ENCODE peak calls at places on chromosomes 12 and 14, in nine cellular contexts. Y is AG04450, X is mucosa of descending colon, R is A549, A is astrocyte, G is lung, O is left ventricle myocardium inferior, Q is adrenal gland, C is esophagus squamous epithelium. V is an unnamed sample.

GRCh38 chr12:110102255-110102654 is 21.9 kb upstream of the IFT81 start:
- DNase-seq in Y (no peak), X (no peak), R (peak; percentile 97), A (peak; percentile 56), G (no peak), O (no peak), Q (no peak), C (no peak), V (peak; percentile 72)

GRCh38 chr14:64761441-64762043 is 57.3 kb downstream of the PLEKHG3 start:
- DNase-seq in Y (no peak), X (peak; percentile 36), R (peak; percentile 53), A (no peak), G (no peak), O (no peak), Q (no peak), C (no peak), V (peak; percentile 14)

GRCh38 chr14:69268763-69269162 is 8.8 kb downstream of the GALNT16 start:
- DNase-seq in Y (no peak), X (no peak), R (no peak), A (peak; percentile 59), G (no peak), O (no peak), Q (no peak), C (no peak), V (peak; percentile 59)

GRCh38 chr12:93192878-93193277 is 184.8 kb upstream of the NUDT4 start:
- DNase-seq in Y (no peak), X (no peak), R (no peak), A (no peak), G (no peak), O (no peak), Q (no peak), C (no peak), V (no peak)

GRCh38 chr14:65230287-65230728 is 128.0 kb upstream of the MAX start:
- DNase-seq in Y (no peak), X (no peak), R (no peak), A (no peak), G (peak; percentile 82), O (peak; percentile 57), Q (no peak), C (no peak), V (no peak)

GRCh38 chr14:43019826-43020225 is 1413.2 kb downstream of the LRFN5 start:
- DNase-seq in Y (no peak), X (no peak), R (no peak), A (no peak), G (no peak), O (no peak), Q (no peak), C (no peak), V (no peak)

GRCh38 chr12:55748230-55748993 is 5.5 kb downstream of the GDF11 start:
- DNase-seq in Y (no peak), X (no peak), R (no peak), A (no peak), G (no peak), O (no peak), Q (no peak), C (no peak), V (no peak)

GRCh38 chr12:125222876-125223275 is 157.6 kb downstream of the AACS start:
- DNase-seq in Y (no peak), X (no peak), R (no peak), A (no peak), G (no peak), O (no peak), Q (no peak), C (no peak), V (no peak)

GRCh38 chr12:120884644-120885043 is 19.5 kb downstream of the SPPL3 start:
- DNase-seq in Y (no peak), X (no peak), R (no peak), A (no peak), G (no peak), O (no peak), Q (no peak), C (no peak), V (no peak)

GRCh38 chr12:117005417-117006046 is 93.7 kb downstream of the TESC start:
- DNase-seq in Y (no peak), X (no peak), R (no peak), A (no peak), G (no peak), O (no peak), Q (peak; percentile 48), C (no peak), V (no peak)

GRCh38 chr12:86445361-86445760 is 189.2 kb upstream of the MGAT4C start:
- DNase-seq in Y (no peak), X (no peak), R (no peak), A (no peak), G (no peak), O (no peak), Q (no peak), C (no peak), V (no peak)

GRCh38 chr12:46201284-46201789 is 67.5 kb downstream of the SLC38A1 start:
- DNase-seq in Y (no peak), X (no peak), R (no peak), A (no peak), G (no peak), O (no peak), Q (no peak), C (no peak), V (no peak)

DNA sequence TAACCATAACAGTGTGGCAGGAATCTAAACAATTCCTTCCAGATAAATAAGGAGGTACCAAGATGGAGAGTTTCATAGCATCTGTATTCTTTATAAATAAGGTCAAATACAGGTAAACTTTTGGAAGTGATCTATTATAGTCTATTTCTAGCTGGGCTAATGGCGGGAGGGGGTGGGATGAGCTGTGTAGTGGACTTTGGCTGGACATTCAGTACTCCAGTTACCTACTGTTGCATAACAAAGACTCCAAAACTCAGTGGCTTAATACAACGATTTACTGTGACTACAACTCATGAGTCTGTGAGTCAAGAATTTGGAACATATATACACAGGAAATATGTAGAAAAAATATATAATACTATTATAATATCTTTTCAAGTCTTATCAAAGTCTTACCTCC is 496.1 kb downstream of the BCL11B start:
- DNase-seq in Y (no peak), X (no peak), R (no peak), A (no peak), G (no peak), O (no peak), Q (no peak), C (no peak), V (no peak)
- H3K9me3 ChIP-seq in Y (peaks cover 17% of the 10 kb centered on the region), X (no peaks in the 10 kb centered on the region), R (no peaks in the 10 kb centered on the region), A (no peaks in the 10 kb centered on the region), G (no peaks in the 10 kb centered on the region), O (no peaks in the 10 kb centered on the region), Q (no peaks in the 10 kb centered on the region), C (no peaks in the 10 kb centered on the region), V (no peaks in the 10 kb centered on the region)

GRCh38 chr12:71440393-71441349 is 1.1 kb downstream of the LGR5 start:
- DNase-seq in Y (no peak), X (peak; percentile 54), R (no peak), A (no peak), G (no peak), O (no peak), Q (no peak), C (no peak), V (no peak)

GRCh38 chr12:71441836-71442566 is 2.4 kb downstream of the LGR5 start:
- DNase-seq in Y (no peak), X (no peak), R (no peak), A (no peak), G (no peak), O (no peak), Q (no peak), C (no peak), V (no peak)

GRCh38 chr12:71442567-71442931 is 3.0 kb downstream of the LGR5 start:
- DNase-seq in Y (no peak), X (no peak), R (no peak), A (no peak), G (no peak), O (no peak), Q (no peak), C (no peak), V (no peak)

GRCh38 chr12:71439613-71440392 is at the start of gene LGR5:
- DNase-seq in Y (no peak), X (peak; percentile 55), R (no peak), A (peak; percentile 33), G (no peak), O (peak; percentile 18), Q (peak; percentile 45), C (no peak), V (peak; percentile 48)

GRCh38 chr12:71441350-71441748 is 1.8 kb downstream of the LGR5 start:
- DNase-seq in Y (no peak), X (no peak), R (no peak), A (no peak), G (no peak), O (no peak), Q (no peak), C (no peak), V (no peak)
- H3K4me3 ChIP-seq in Y (no peak overlapping the region), X (no peak overlapping the region), R (no peak overlapping the region), A (no peak overlapping the region), G (no peak overlapping the region), O (no peak overlapping the region), Q (no peak overlapping the region), C (no peak overlapping the region), V (no peak overlapping the region)

DNA sequence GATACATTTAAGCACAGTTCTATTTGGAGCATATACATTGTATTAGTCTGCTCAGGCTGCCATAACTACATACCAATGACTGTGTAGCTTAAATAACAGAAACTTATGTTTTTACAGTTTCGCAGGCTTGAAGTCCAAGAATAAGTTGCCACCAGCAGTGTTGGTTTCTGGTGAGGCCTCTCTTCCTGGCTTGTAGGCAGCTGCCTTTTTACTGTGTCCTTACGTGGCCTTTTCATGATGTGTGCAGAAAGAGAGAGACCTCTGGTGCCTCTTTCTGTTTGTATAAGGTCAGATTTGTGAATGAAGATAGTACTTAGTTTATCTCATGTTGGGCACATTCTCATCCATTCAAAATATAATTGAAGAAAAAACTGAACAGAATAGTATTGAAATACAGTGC is 636.6 kb downstream of the FLRT2 start:
- DNase-seq in Y (no peak), X (no peak), R (no peak), A (no peak), G (no peak), O (no peak), Q (no peak), C (no peak), V (no peak)
- H3K9me3 ChIP-seq in Y (no peaks in the 10 kb centered on the region), X (peaks cover 20% of the 10 kb centered on the region), R (no peaks in the 10 kb centered on the region), A (no peaks in the 10 kb centered on the region), G (no peaks in the 10 kb centered on the region), O (peaks cover 14% of the 10 kb centered on the region), Q (no peaks in the 10 kb centered on the region), C (no peaks in the 10 kb centered on the region), V (no peaks in the 10 kb centered on the region)

GRCh38 chr14:103096387-103096786 is 1.9 kb downstream of the EXOC3L4 start:
- DNase-seq in Y (no peak), X (no peak), R (no peak), A (no peak), G (no peak), O (no peak), Q (no peak), C (no peak), V (no peak)

GRCh38 chr14:103099733-103100280 is 5.3 kb downstream of the EXOC3L4 start:
- DNase-seq in Y (no peak), X (peak; percentile 54), R (no peak), A (no peak), G (no peak), O (no peak), Q (no peak), C (no peak), V (no peak)

GRCh38 chr14:103097244-103097993 is 2.9 kb downstream of the EXOC3L4 start:
- DNase-seq in Y (no peak), X (peak; percentile 48), R (no peak), A (no peak), G (no peak), O (no peak), Q (no peak), C (no peak), V (no peak)

GRCh38 chr14:103099081-103099732 is 4.7 kb downstream of the EXOC3L4 start:
- DNase-seq in Y (no peak), X (peak; percentile 42), R (no peak), A (no peak), G (no peak), O (no peak), Q (no peak), C (no peak), V (no peak)

GRCh38 chr14:103097994-103098957 is 3.8 kb downstream of the EXOC3L4 start:
- DNase-seq in Y (no peak), X (peak; percentile 52), R (no peak), A (no peak), G (no peak), O (no peak), Q (no peak), C (no peak), V (no peak)
- H3K4me3 ChIP-seq in Y (no peak overlapping the region), X (no peak overlapping the region), R (no peak overlapping the region), A (no peak overlapping the region), G (no peak overlapping the region), O (no peak overlapping the region), Q (no peak overlapping the region), C (no peak overlapping the region), V (no peak overlapping the region)